ENCODE peak calls at places on chromosome 4, in nine cellular contexts. One of them, this sample, is unnamed.
A peak's percentile ranks its signal among the peaks of the same experiment; 100 is the strongest.

GRCh38 chr4:152534541-152535231 is 1.2 kb downstream of the FBXW7 start:
- DNase-seq in A549: no peak
- DNase-seq in breast epithelium: no peak
- DNase-seq in HCT116: no peak
- DNase-seq in suprapubic skin: peak; percentile 74
- DNase-seq in esophagus squamous epithelium: no peak
- DNase-seq in IMR-90: no peak
- DNase-seq in tibial nerve: no peak
- DNase-seq in right lobe of liver: peak; percentile 62
- DNase-seq in this sample: peak; percentile 30

GRCh38 chr4:156915216-156915615 is 56.4 kb downstream of the PDGFC start:
- DNase-seq in A549: no peak
- DNase-seq in breast epithelium: no peak
- DNase-seq in HCT116: no peak
- DNase-seq in suprapubic skin: no peak
- DNase-seq in esophagus squamous epithelium: no peak
- DNase-seq in IMR-90: no peak
- DNase-seq in tibial nerve: no peak
- DNase-seq in right lobe of liver: no peak
- DNase-seq in this sample: no peak

GRCh38 chr4:165986956-165987698 is 114.1 kb downstream of the TLL1 start:
- DNase-seq in A549: no peak
- DNase-seq in breast epithelium: no peak
- DNase-seq in HCT116: no peak
- DNase-seq in suprapubic skin: no peak
- DNase-seq in esophagus squamous epithelium: no peak
- DNase-seq in IMR-90: no peak
- DNase-seq in tibial nerve: no peak
- DNase-seq in right lobe of liver: no peak
- DNase-seq in this sample: no peak

GRCh38 chr4:10115657-10116624 is 658 bp downstream of the WDR1 start:
- DNase-seq in A549: peak; percentile 62
- DNase-seq in breast epithelium: peak; percentile 72
- DNase-seq in HCT116: peak; percentile 28
- DNase-seq in suprapubic skin: peak; percentile 85
- DNase-seq in esophagus squamous epithelium: peak; percentile 55
- DNase-seq in IMR-90: no peak
- DNase-seq in tibial nerve: no peak
- DNase-seq in right lobe of liver: peak; percentile 72
- DNase-seq in this sample: peak; percentile 56

GRCh38 chr4:143587703-143588102 is 74.2 kb downstream of the SMARCA5 start:
- DNase-seq in A549: no peak
- DNase-seq in breast epithelium: no peak
- DNase-seq in HCT116: peak; percentile 18
- DNase-seq in suprapubic skin: no peak
- DNase-seq in esophagus squamous epithelium: no peak
- DNase-seq in IMR-90: no peak
- DNase-seq in tibial nerve: peak; percentile 9
- DNase-seq in right lobe of liver: no peak
- DNase-seq in this sample: no peak

GRCh38 chr4:63212075-63212474 is 1197.2 kb downstream of the TECRL start:
- DNase-seq in A549: no peak
- DNase-seq in breast epithelium: no peak
- DNase-seq in HCT116: no peak
- DNase-seq in suprapubic skin: no peak
- DNase-seq in esophagus squamous epithelium: no peak
- DNase-seq in IMR-90: no peak
- DNase-seq in tibial nerve: no peak
- DNase-seq in right lobe of liver: no peak
- DNase-seq in this sample: no peak

GRCh38 chr4:112327950-112328349 is 30.8 kb downstream of the ALPK1 start:
- DNase-seq in A549: no peak
- DNase-seq in breast epithelium: no peak
- DNase-seq in HCT116: peak; percentile 32
- DNase-seq in suprapubic skin: no peak
- DNase-seq in esophagus squamous epithelium: no peak
- DNase-seq in IMR-90: peak; percentile 72
- DNase-seq in tibial nerve: no peak
- DNase-seq in right lobe of liver: no peak
- DNase-seq in this sample: no peak

GRCh38 chr4:142512161-142512560 is 333.9 kb downstream of the INPP4B start:
- DNase-seq in A549: no peak
- DNase-seq in breast epithelium: no peak
- DNase-seq in HCT116: no peak
- DNase-seq in suprapubic skin: no peak
- DNase-seq in esophagus squamous epithelium: no peak
- DNase-seq in IMR-90: peak; percentile 51
- DNase-seq in tibial nerve: no peak
- DNase-seq in right lobe of liver: no peak
- DNase-seq in this sample: no peak

GRCh38 chr4:65670331-65671031 is at the start of gene EPHA5:
- DNase-seq in A549: no peak
- DNase-seq in breast epithelium: no peak
- DNase-seq in HCT116: no peak
- DNase-seq in suprapubic skin: peak; percentile 73
- DNase-seq in esophagus squamous epithelium: no peak
- DNase-seq in IMR-90: peak; percentile 41
- DNase-seq in tibial nerve: peak; percentile 58
- DNase-seq in right lobe of liver: peak; percentile 28
- DNase-seq in this sample: peak; percentile 55

GRCh38 chr4:81472249-81473085 is 760 bp upstream of the RASGEF1B start:
- DNase-seq in A549: peak; percentile 14
- DNase-seq in breast epithelium: no peak
- DNase-seq in HCT116: no peak
- DNase-seq in suprapubic skin: no peak
- DNase-seq in esophagus squamous epithelium: peak; percentile 59
- DNase-seq in IMR-90: no peak
- DNase-seq in tibial nerve: peak; percentile 35
- DNase-seq in right lobe of liver: no peak
- DNase-seq in this sample: peak; percentile 38

GRCh38 chr4:121950680-121951569 is 935 bp downstream of the TRPC3 start:
- DNase-seq in A549: peak; percentile 13
- DNase-seq in breast epithelium: no peak
- DNase-seq in HCT116: no peak
- DNase-seq in suprapubic skin: no peak
- DNase-seq in esophagus squamous epithelium: no peak
- DNase-seq in IMR-90: peak; percentile 18
- DNase-seq in tibial nerve: peak; percentile 16
- DNase-seq in right lobe of liver: peak; percentile 24
- DNase-seq in this sample: peak; percentile 39

GRCh38 chr4:75995727-75996126 is 5.0 kb upstream of the SDAD1 start:
- DNase-seq in A549: no peak
- DNase-seq in breast epithelium: no peak
- DNase-seq in HCT116: peak; percentile 42
- DNase-seq in suprapubic skin: no peak
- DNase-seq in esophagus squamous epithelium: no peak
- DNase-seq in IMR-90: peak; percentile 65
- DNase-seq in tibial nerve: no peak
- DNase-seq in right lobe of liver: no peak
- DNase-seq in this sample: no peak

GRCh38 chr4:110197421-110198398 is 705 bp downstream of the ELOVL6 start:
- DNase-seq in A549: peak; percentile 16
- DNase-seq in breast epithelium: no peak
- DNase-seq in HCT116: no peak
- DNase-seq in suprapubic skin: peak; percentile 71
- DNase-seq in esophagus squamous epithelium: no peak
- DNase-seq in IMR-90: peak; percentile 39
- DNase-seq in tibial nerve: peak; percentile 19
- DNase-seq in right lobe of liver: peak; percentile 54
- DNase-seq in this sample: peak; percentile 22
- TF ChIP-seq POLR2A in A549: peak; percentile 20
- TF ChIP-seq POLR2A in breast epithelium: no peak
- TF ChIP-seq POLR2A in HCT116: peak; percentile 37
- TF ChIP-seq POLR2A in suprapubic skin: no peak
- TF ChIP-seq POLR2A in esophagus squamous epithelium: no peak
- TF ChIP-seq POLR2A in IMR-90: no peak
- TF ChIP-seq POLR2A in tibial nerve: no peak
- TF ChIP-seq POLR2A in right lobe of liver: no peak
- TF ChIP-seq POLR2A in this sample: no peak

GRCh38 chr4:100935090-100935489 is 412.2 kb downstream of the PPP3CA start:
- DNase-seq in A549: peak; percentile 8
- DNase-seq in breast epithelium: no peak
- DNase-seq in HCT116: peak; percentile 38
- DNase-seq in suprapubic skin: no peak
- DNase-seq in esophagus squamous epithelium: no peak
- DNase-seq in IMR-90: peak; percentile 2
- DNase-seq in tibial nerve: no peak
- DNase-seq in right lobe of liver: no peak
- DNase-seq in this sample: no peak
- TF ChIP-seq CTCF in A549: no peak
- TF ChIP-seq CTCF in breast epithelium: no peak
- TF ChIP-seq CTCF in HCT116: peak; percentile 67
- TF ChIP-seq CTCF in suprapubic skin: peak; percentile 3
- TF ChIP-seq CTCF in esophagus squamous epithelium: peak; percentile 23
- TF ChIP-seq CTCF in IMR-90: peak; percentile 15
- TF ChIP-seq CTCF in tibial nerve: no peak
- TF ChIP-seq CTCF in right lobe of liver: peak; percentile 53
- TF ChIP-seq CTCF in this sample: peak; percentile 14

GRCh38 chr4:3074846-3075651 is 568 bp downstream of the HTT start:
- DNase-seq in A549: peak; percentile 37
- DNase-seq in breast epithelium: peak; percentile 63
- DNase-seq in HCT116: peak; percentile 27
- DNase-seq in suprapubic skin: peak; percentile 82
- DNase-seq in esophagus squamous epithelium: no peak
- DNase-seq in IMR-90: peak; percentile 57
- DNase-seq in tibial nerve: no peak
- DNase-seq in right lobe of liver: peak; percentile 71
- DNase-seq in this sample: peak; percentile 39
- TF ChIP-seq POLR2A in A549: no peak
- TF ChIP-seq POLR2A in breast epithelium: no peak
- TF ChIP-seq POLR2A in HCT116: no peak
- TF ChIP-seq POLR2A in suprapubic skin: no peak
- TF ChIP-seq POLR2A in esophagus squamous epithelium: no peak
- TF ChIP-seq POLR2A in IMR-90: peak; percentile 58
- TF ChIP-seq POLR2A in tibial nerve: peak; percentile 8
- TF ChIP-seq POLR2A in right lobe of liver: peak; percentile 32
- TF ChIP-seq POLR2A in this sample: peak; percentile 4

DNA sequence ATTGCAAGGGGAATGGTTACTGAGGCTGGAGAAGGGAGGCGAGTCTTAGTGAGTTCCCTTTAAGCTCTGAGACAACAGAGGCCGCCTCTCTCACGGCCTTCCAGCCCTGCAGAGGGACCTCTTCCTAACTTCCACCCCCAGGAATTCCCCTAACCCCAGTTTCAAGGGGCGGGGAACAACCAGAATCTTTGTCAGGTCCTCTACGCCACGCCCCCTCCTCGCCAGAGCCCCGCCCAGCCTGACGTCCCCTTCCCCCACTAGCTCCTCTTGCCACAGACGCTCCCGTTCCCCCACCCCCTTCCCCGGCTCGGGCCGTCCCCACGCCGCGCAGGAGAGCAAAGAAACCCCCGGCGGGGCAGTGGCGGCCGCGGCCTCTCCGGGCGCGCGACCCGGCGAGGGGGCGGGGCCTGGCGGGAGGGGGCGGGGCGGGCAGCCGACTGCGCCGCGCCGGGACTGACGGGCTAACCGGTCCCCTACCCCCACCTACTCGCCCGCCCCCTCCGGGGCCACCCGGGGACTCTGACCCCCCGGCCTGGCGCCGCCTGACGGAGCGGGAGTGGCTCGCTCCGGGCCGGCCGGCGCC is 12.2 kb upstream of the TMEM156 start:
- DNase-seq in A549: peak; percentile 81
- DNase-seq in breast epithelium: peak; percentile 90
- DNase-seq in HCT116: peak; percentile 64
- DNase-seq in suprapubic skin: peak; percentile 95
- DNase-seq in esophagus squamous epithelium: peak; percentile 77
- DNase-seq in IMR-90: peak; percentile 93
- DNase-seq in tibial nerve: peak; percentile 89
- DNase-seq in right lobe of liver: peak; percentile 99
- DNase-seq in this sample: peak; percentile 92
- TF ChIP-seq CTCF in A549: no peak
- TF ChIP-seq CTCF in breast epithelium: no peak
- TF ChIP-seq CTCF in HCT116: no peak
- TF ChIP-seq CTCF in suprapubic skin: no peak
- TF ChIP-seq CTCF in esophagus squamous epithelium: no peak
- TF ChIP-seq CTCF in IMR-90: no peak
- TF ChIP-seq CTCF in tibial nerve: no peak
- TF ChIP-seq CTCF in right lobe of liver: no peak
- TF ChIP-seq CTCF in this sample: no peak

GRCh38 chr4:150581611-150582010 is 340 bp upstream of the MAB21L2 start:
- DNase-seq in A549: no peak
- DNase-seq in breast epithelium: no peak
- DNase-seq in HCT116: no peak
- DNase-seq in suprapubic skin: no peak
- DNase-seq in esophagus squamous epithelium: no peak
- DNase-seq in IMR-90: peak; percentile 94
- DNase-seq in tibial nerve: no peak
- DNase-seq in right lobe of liver: peak; percentile 32
- DNase-seq in this sample: no peak
- TF ChIP-seq POLR2A in A549: no peak
- TF ChIP-seq POLR2A in breast epithelium: no peak
- TF ChIP-seq POLR2A in HCT116: no peak
- TF ChIP-seq POLR2A in suprapubic skin: no peak
- TF ChIP-seq POLR2A in esophagus squamous epithelium: no peak
- TF ChIP-seq POLR2A in IMR-90: no peak
- TF ChIP-seq POLR2A in tibial nerve: no peak
- TF ChIP-seq POLR2A in right lobe of liver: no peak
- TF ChIP-seq POLR2A in this sample: no peak

GRCh38 chr4:99100876-99101275 is 12.3 kb upstream of the ADH5 start:
- DNase-seq in A549: no peak
- DNase-seq in breast epithelium: no peak
- DNase-seq in HCT116: no peak
- DNase-seq in suprapubic skin: no peak
- DNase-seq in esophagus squamous epithelium: no peak
- DNase-seq in IMR-90: no peak
- DNase-seq in tibial nerve: no peak
- DNase-seq in right lobe of liver: no peak
- DNase-seq in this sample: no peak

GRCh38 chr4:99103166-99103565 is 14.6 kb upstream of the ADH5 start:
- DNase-seq in A549: no peak
- DNase-seq in breast epithelium: no peak
- DNase-seq in HCT116: no peak
- DNase-seq in suprapubic skin: no peak
- DNase-seq in esophagus squamous epithelium: no peak
- DNase-seq in IMR-90: no peak
- DNase-seq in tibial nerve: no peak
- DNase-seq in right lobe of liver: no peak
- DNase-seq in this sample: no peak

GRCh38 chr4:99102634-99103033 is 14.0 kb upstream of the ADH5 start:
- DNase-seq in A549: no peak
- DNase-seq in breast epithelium: no peak
- DNase-seq in HCT116: no peak
- DNase-seq in suprapubic skin: no peak
- DNase-seq in esophagus squamous epithelium: no peak
- DNase-seq in IMR-90: no peak
- DNase-seq in tibial nerve: no peak
- DNase-seq in right lobe of liver: no peak
- DNase-seq in this sample: no peak

GRCh38 chr4:99099311-99099710 is 10.7 kb upstream of the ADH5 start:
- DNase-seq in A549: no peak
- DNase-seq in breast epithelium: no peak
- DNase-seq in HCT116: no peak
- DNase-seq in suprapubic skin: no peak
- DNase-seq in esophagus squamous epithelium: no peak
- DNase-seq in IMR-90: no peak
- DNase-seq in tibial nerve: no peak
- DNase-seq in right lobe of liver: no peak
- DNase-seq in this sample: no peak

GRCh38 chr4:99104153-99104552 is 15.6 kb upstream of the ADH5 start:
- DNase-seq in A549: no peak
- DNase-seq in breast epithelium: no peak
- DNase-seq in HCT116: no peak
- DNase-seq in suprapubic skin: no peak
- DNase-seq in esophagus squamous epithelium: no peak
- DNase-seq in IMR-90: peak; percentile 36
- DNase-seq in tibial nerve: no peak
- DNase-seq in right lobe of liver: no peak
- DNase-seq in this sample: no peak
- TF ChIP-seq CTCF in A549: no peak
- TF ChIP-seq CTCF in breast epithelium: no peak
- TF ChIP-seq CTCF in HCT116: no peak
- TF ChIP-seq CTCF in suprapubic skin: no peak
- TF ChIP-seq CTCF in esophagus squamous epithelium: no peak
- TF ChIP-seq CTCF in IMR-90: no peak
- TF ChIP-seq CTCF in tibial nerve: no peak
- TF ChIP-seq CTCF in right lobe of liver: no peak
- TF ChIP-seq CTCF in this sample: no peak

This sample was measured in body of pancreas.